ENCODE peak calls at places on chromosomes 4 and X, in five cellular contexts. J is esophagus squamous epithelium; W is H1; S is CD8-positive, alpha-beta T cell; L is naive thymus-derived CD4-positive, alpha-beta T cell. C is an unnamed sample. For H3K27me3, the result is how much of the 10 kb centered on the place peaks cover.

GRCh38 chr4:52037730-52038108 is 380 bp downstream of the SGCB start:
- DNase-seq in J (no peak), L (peak), W (peak), S (no peak), C (no peak)

GRCh38 chrX:49071877-49072711 is 1.7 kb downstream of the PRAF2 start:
- DNase-seq in S (no peak), J (no peak), W (peak), L (no peak), C (peak)

GRCh38 chrX:104045642-104046041 is 5.9 kb downstream of the H2BW2 start:
- DNase-seq in L (no peak), S (no peak), J (no peak), W (no peak), C (no peak)

GRCh38 chrX:85018471-85018870 is 14.8 kb downstream of the APOOL start:
- DNase-seq in L (no peak), W (no peak), J (no peak), S (no peak), C (no peak)

GRCh38 chr4:10278071-10278470 is 161.5 kb upstream of the WDR1 start:
- DNase-seq in J (no peak), L (no peak), W (no peak), S (no peak), C (no peak)

GRCh38 chr4:150888625-150889024 is 126.5 kb downstream of the LRBA start:
- DNase-seq in J (no peak), S (no peak), W (no peak), L (no peak), C (no peak)

GRCh38 chr4:109015413-109015810 is 252.6 kb upstream of the ETNPPL start:
- DNase-seq in S (no peak), L (no peak), J (no peak), W (no peak), C (no peak)

GRCh38 chr4:86218721-86219481 is 141.0 kb downstream of the MAPK10 start:
- DNase-seq in W (no peak), L (no peak), J (no peak), S (no peak), C (no peak)

GRCh38 chr4:3847211-3847940 is 81.2 kb downstream of the ADRA2C start:
- DNase-seq in L (no peak), W (no peak), J (no peak), S (no peak), C (no peak)

GRCh38 chr4:174260099-174260498 is 23.4 kb downstream of the FBXO8 start:
- DNase-seq in S (no peak), L (no peak), J (no peak), W (no peak), C (no peak)

GRCh38 chr4:144594471-144594986 is 51.4 kb upstream of the HHIP start:
- DNase-seq in L (no peak), W (no peak), S (no peak), J (no peak), C (no peak)

GRCh38 chr4:126238010-126238409 is 923.3 kb downstream of the FAT4 start:
- DNase-seq in J (no peak), L (no peak), W (no peak), S (no peak), C (no peak)

DNA sequence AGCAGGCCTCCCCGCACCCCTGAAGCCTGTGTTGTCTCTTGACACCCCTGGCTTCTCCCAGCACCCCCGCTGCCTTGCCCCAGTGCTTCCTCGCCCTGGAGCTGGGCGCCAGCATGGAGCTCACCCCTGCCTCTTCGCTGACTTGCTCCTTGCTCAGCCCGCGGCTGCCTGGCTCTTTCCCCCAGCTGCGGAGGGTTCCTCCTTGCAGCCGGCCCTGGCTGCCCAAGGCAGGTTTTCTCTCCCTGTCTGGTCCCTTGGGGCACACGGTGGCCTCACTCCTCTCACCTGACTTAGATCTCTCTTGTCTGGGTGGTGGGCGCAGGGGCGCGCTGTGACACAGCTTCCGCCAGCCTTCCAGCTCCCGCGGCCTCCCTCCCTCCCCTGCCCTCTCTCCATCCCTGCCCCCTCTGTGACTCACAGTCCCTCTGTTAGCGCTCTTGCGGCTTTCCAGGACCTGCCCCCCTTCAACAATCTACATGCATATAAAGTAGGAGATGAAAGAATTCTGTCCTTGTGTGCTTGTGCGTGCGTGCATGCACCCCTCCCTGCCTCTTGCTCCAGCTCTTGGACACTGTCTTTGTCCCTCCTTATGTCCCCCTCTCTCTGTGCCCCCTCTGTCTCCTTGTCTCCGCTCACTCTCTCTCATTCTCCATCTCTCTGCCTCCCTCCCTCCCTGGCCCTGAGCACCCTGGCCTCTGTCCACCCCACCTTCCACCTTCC is 2.2 kb downstream of the PLXNB3 start:
- DNase-seq in L (no peak), W (no peak), J (no peak), S (peak), C (no peak)
- H3K27ac ChIP-seq in L (no peak), W (no peak), J (peak), S (no peak), C (peak)

GRCh38 chrX:67544281-67544680 is 460 bp downstream of the AR start:
- DNase-seq in W (no peak), L (no peak), J (no peak), S (no peak), C (no peak)
- H3K4me3 ChIP-seq in W (peak), L (no peak), J (peak), S (no peak), C (peak)

GRCh38 chrX:17748684-17749083 is 11.4 kb downstream of the SCML1 start:
- DNase-seq in L (no peak), W (no peak), J (no peak), S (no peak), C (no peak)
- H3K27me3 ChIP-seq in L (under half), W (under half), J (under half), S (under half), C (under half)

GRCh38 chr4:184476660-184477059 is 2.3 kb upstream of the IRF2 start:
- DNase-seq in S (peak), J (no peak), W (no peak), L (peak), C (no peak)
- H3K27ac ChIP-seq in S (peak), J (peak), W (no peak), L (peak), C (no peak)

DNA sequence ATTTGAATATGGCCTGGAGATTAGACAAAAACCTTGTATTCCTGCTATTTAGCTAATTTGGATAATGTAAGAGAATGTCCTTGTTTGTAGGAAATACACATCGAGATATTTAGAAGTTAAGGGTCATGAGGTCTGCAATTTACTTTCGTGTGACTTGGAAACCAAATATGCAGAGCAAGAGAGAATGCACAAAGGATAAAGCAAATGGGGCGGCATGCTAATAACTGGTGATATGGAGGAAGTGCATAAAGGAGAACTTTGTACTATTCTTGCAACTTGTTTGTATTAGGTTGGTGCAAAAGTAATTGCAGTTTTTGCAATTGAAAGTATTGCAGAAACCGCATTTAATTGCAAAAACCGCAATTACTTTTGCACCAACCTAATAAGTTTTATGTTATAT is 7.2 kb upstream of the CXCR3 start:
- DNase-seq in J (no peak), W (no peak), L (no peak), S (no peak), C (no peak)
- H3K4me3 ChIP-seq in J (no peak), W (no peak), L (no peak), S (no peak), C (no peak)

GRCh38 chrX:41023098-41023497 is 62.1 kb upstream of the USP9X start:
- DNase-seq in J (no peak), W (no peak), S (no peak), L (no peak), C (no peak)

GRCh38 chrX:41022579-41022978 is 62.7 kb upstream of the USP9X start:
- DNase-seq in S (no peak), J (no peak), W (no peak), L (no peak), C (no peak)

GRCh38 chrX:41025926-41026325 is 59.3 kb upstream of the USP9X start:
- DNase-seq in J (no peak), W (no peak), S (no peak), L (no peak), C (no peak)

GRCh38 chrX:41026326-41027136 is 58.7 kb upstream of the USP9X start:
- DNase-seq in W (no peak), L (no peak), J (no peak), S (no peak), C (no peak)

GRCh38 chrX:41024755-41025154 is 60.5 kb upstream of the USP9X start:
- DNase-seq in W (no peak), L (no peak), J (no peak), S (no peak), C (no peak)
- H3K27me3 ChIP-seq in W (under half), L (under half), J (under half), S (under half), C (under half)

GRCh38 chr4:66202870-66203269 is 532.6 kb upstream of the EPHA5 start:
- DNase-seq in L (no peak), J (no peak), S (no peak), W (no peak), C (no peak)
- H3K27ac ChIP-seq in L (no peak), J (no peak), S (no peak), W (no peak), C (no peak)

GRCh38 chrX:153928846-153929245 is 2.8 kb upstream of the ARHGAP4 start:
- DNase-seq in W (no peak), S (no peak), J (no peak), L (no peak), C (no peak)
- H3K4me3 ChIP-seq in W (no peak), S (no peak), J (peak), L (no peak), C (peak)

GRCh38 chr4:168759959-168760527 is 250.0 kb downstream of the CBR4 start:
- DNase-seq in W (no peak), S (no peak), J (no peak), L (no peak), C (no peak)
- H3K27me3 ChIP-seq in W (under half), S (under half), J (under half), L (under half), C (under half)

GRCh38 chr4:181219783-181220416 is 1023.3 kb upstream of the TENM3 start:
- DNase-seq in W (no peak), L (no peak), J (no peak), S (no peak), C (no peak)
- H3K27ac ChIP-seq in W (no peak), L (no peak), J (no peak), S (no peak), C (no peak)